ENCODE peak calls at places on chromosomes 6 and 20, in five cellular contexts. X is IMR-90, B is mesenchymal stem cell, C is neuronal stem cell, N is mesendoderm. K is an unnamed sample.

GRCh38 chr6:119727504-119728219 is 378.1 kb upstream of the MAN1A1 start:
- DNase-seq in X (no peak), B (no peak), C (no peak), N (peak), K (peak)

GRCh38 chr6:21666788-21667681 is 73.5 kb downstream of the SOX4 start:
- DNase-seq in X (no peak), B (no peak), C (peak), N (peak), K (peak)

GRCh38 chr20:32482251-32483220 is 102.6 kb downstream of the NOL4L start:
- DNase-seq in X (no peak), B (peak), C (peak), N (peak), K (peak)

GRCh38 chr6:152509916-152510315 is 127.2 kb downstream of the SYNE1 start:
- DNase-seq in X (no peak), B (no peak), C (no peak), N (no peak), K (no peak)

GRCh38 chr20:36957875-36958667 is 6.6 kb upstream of the SAMHD1 start:
- DNase-seq in X (no peak), B (no peak), C (no peak), N (no peak), K (no peak)

GRCh38 chr6:34300332-34300751 is 51.5 kb upstream of the SMIM29 start:
- DNase-seq in X (no peak), B (no peak), C (no peak), N (no peak), K (no peak)

GRCh38 chr6:97586344-97586743 is 303.3 kb upstream of the MMS22L start:
- DNase-seq in X (peak), B (peak), C (peak), N (peak), K (no peak)

GRCh38 chr6:122184260-122184934 is 215.1 kb upstream of the HSF2 start:
- DNase-seq in X (peak), B (peak), C (no peak), N (peak), K (no peak)

GRCh38 chr20:48702388-48703041 is 125.3 kb downstream of the PREX1 start:
- DNase-seq in X (no peak), B (no peak), C (no peak), N (no peak), K (no peak)

GRCh38 chr20:16732506-16733152 is 2.8 kb downstream of the SNRPB2 start:
- DNase-seq in X (no peak), B (peak), C (no peak), N (peak), K (no peak)

GRCh38 chr20:62837790-62838458 is 21.1 kb downstream of the COL9A3 start:
- DNase-seq in X (no peak), B (no peak), C (no peak), N (no peak), K (no peak)

GRCh38 chr20:49573900-49574416 is 6.0 kb upstream of the PTGIS start:
- DNase-seq in X (peak), B (no peak), C (no peak), N (no peak), K (peak)

GRCh38 chr20:57076202-57076651 is 190.2 kb downstream of the BMP7 start:
- DNase-seq in X (no peak), B (peak), C (no peak), N (peak), K (no peak)
- H3K18ac ChIP-seq in X (no peak), B (peak), C (no peak), N (no peak), K (no peak)

DNA sequence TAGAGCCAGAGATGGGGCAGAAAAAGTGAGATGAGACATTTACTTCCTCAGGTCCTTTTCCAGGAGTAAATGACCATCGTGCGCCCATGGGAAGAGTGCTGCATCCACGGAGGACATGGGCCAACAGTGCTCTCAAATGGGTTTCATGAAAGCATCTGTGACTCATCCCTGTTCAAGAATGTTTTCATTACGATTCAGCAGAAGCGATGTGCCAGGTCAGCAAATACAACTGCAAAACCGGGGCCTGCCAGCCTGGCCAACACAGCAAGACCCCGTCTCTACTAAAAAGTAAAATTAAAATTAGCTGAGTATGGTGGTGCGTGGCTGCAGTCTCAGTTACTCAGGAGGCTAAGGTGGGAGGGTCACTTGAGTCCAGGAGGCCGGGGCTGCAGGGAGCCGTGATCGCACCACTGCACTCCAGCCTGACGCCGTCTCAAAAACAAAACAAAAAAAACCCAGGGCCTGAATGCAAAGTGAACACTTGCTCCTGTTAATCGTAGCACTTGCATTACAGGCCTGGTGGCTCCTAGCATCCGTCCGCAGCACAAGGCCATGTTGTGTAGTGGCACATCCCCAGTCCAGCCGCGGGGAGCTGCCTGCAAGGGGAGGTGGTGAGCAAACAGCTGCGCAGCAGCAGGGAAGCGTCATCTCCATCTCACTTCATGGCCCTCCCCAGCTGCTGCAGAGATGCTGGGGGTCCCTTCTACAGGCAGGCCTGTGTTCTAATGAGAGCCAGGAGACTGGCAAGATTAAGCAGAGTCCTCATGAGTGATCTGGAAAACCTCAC is 125.3 kb downstream of the LY86 start:
- DNase-seq in X (peak), B (peak), C (no peak), N (no peak), K (no peak)
- H3K4me2 ChIP-seq in X (no peak), B (no peak), C (no peak), N (no peak), K (no peak)

GRCh38 chr6:135183532-135184440 is 2.7 kb downstream of the MYB start:
- DNase-seq in X (peak), B (peak), C (peak), N (peak), K (peak)

GRCh38 chr6:135181333-135182119 is 418 bp downstream of the MYB start:
- DNase-seq in X (no peak), B (peak), C (peak), N (peak), K (peak)

GRCh38 chr6:135180458-135181332 is at the start of gene MYB:
- DNase-seq in X (peak), B (peak), C (peak), N (peak), K (peak)

GRCh38 chr6:135182993-135183531 is 2.0 kb downstream of the MYB start:
- DNase-seq in X (no peak), B (no peak), C (peak), N (peak), K (peak)

GRCh38 chr6:135182120-135182992 is 1.2 kb downstream of the MYB start:
- DNase-seq in X (no peak), B (peak), C (peak), N (peak), K (peak)
- H3K18ac ChIP-seq in X (no peak), B (no peak), C (peak), N (peak), K (no peak)

GRCh38 chr6:6332873-6333272 is 12.4 kb upstream of the F13A1 start:
- DNase-seq in X (no peak), B (no peak), C (no peak), N (no peak), K (no peak)
- H3K4me2 ChIP-seq in X (no peak), B (no peak), C (no peak), N (no peak), K (no peak)

GRCh38 chr20:46562373-46563169 is 12.1 kb upstream of the OCSTAMP start:
- DNase-seq in X (peak), B (peak), C (peak), N (peak), K (peak)
- H3K18ac ChIP-seq in X (no peak), B (no peak), C (peak), N (peak), K (peak)